ENCODE peak calls at places on chromosome 16, in four cellular contexts. One of them, this sample, is unnamed.

GRCh38 chr16:53773150-53773846 is 69.3 kb downstream of the FTO start:
- DNase-seq in tibial artery: no peak
- DNase-seq in RWPE2: no peak
- DNase-seq in AG10803: peak; percentile 83
- DNase-seq in this sample: peak; percentile 89

GRCh38 chr16:59205403-59205802 is 471.3 kb upstream of the GOT2 start:
- DNase-seq in tibial artery: no peak
- DNase-seq in RWPE2: no peak
- DNase-seq in AG10803: no peak
- DNase-seq in this sample: no peak

GRCh38 chr16:66359811-66360608 is 6.5 kb upstream of the CDH5 start:
- DNase-seq in tibial artery: no peak
- DNase-seq in RWPE2: no peak
- DNase-seq in AG10803: peak; percentile 25
- DNase-seq in this sample: no peak

GRCh38 chr16:73064227-73064995 is 16.5 kb upstream of the ZFHX3 start:
- DNase-seq in tibial artery: peak; percentile 78
- DNase-seq in RWPE2: no peak
- DNase-seq in AG10803: peak; percentile 71
- DNase-seq in this sample: peak; percentile 55

GRCh38 chr16:24685539-24686432 is 43.7 kb upstream of the TNRC6A start:
- DNase-seq in tibial artery: peak; percentile 81
- DNase-seq in RWPE2: peak; percentile 76
- DNase-seq in AG10803: peak; percentile 83
- DNase-seq in this sample: peak; percentile 86

GRCh38 chr16:57503366-57503765 is 17.1 kb upstream of the DOK4 start:
- DNase-seq in tibial artery: no peak
- DNase-seq in RWPE2: no peak
- DNase-seq in AG10803: no peak
- DNase-seq in this sample: no peak

GRCh38 chr16:82792704-82793103 is 165.9 kb downstream of the CDH13 start:
- DNase-seq in tibial artery: no peak
- DNase-seq in RWPE2: no peak
- DNase-seq in AG10803: no peak
- DNase-seq in this sample: no peak

GRCh38 chr16:88710556-88710955 is 4.3 kb downstream of the CTU2 start:
- DNase-seq in tibial artery: no peak
- DNase-seq in RWPE2: no peak
- DNase-seq in AG10803: no peak
- DNase-seq in this sample: no peak

GRCh38 chr16:46569231-46569735 is 51.9 kb downstream of the SHCBP1 start:
- DNase-seq in tibial artery: no peak
- DNase-seq in RWPE2: no peak
- DNase-seq in AG10803: no peak
- DNase-seq in this sample: no peak

GRCh38 chr16:3762080-3762750 is 44.9 kb upstream of the TRAP1 start:
- DNase-seq in tibial artery: peak; percentile 51
- DNase-seq in RWPE2: no peak
- DNase-seq in AG10803: no peak
- DNase-seq in this sample: no peak

GRCh38 chr16:72482695-72483094 is 310.7 kb upstream of the PMFBP1 start:
- DNase-seq in tibial artery: no peak
- DNase-seq in RWPE2: no peak
- DNase-seq in AG10803: no peak
- DNase-seq in this sample: peak; percentile 13

GRCh38 chr16:68756250-68757051 is 19.4 kb downstream of the CDH1 start:
- DNase-seq in tibial artery: no peak
- DNase-seq in RWPE2: peak; percentile 99
- DNase-seq in AG10803: no peak
- DNase-seq in this sample: peak; percentile 17

GRCh38 chr16:19710191-19710908 is 7.7 kb downstream of the KNOP1 start:
- DNase-seq in tibial artery: no peak
- DNase-seq in RWPE2: no peak
- DNase-seq in AG10803: no peak
- DNase-seq in this sample: no peak

GRCh38 chr16:75593825-75594820 is 27.9 kb downstream of the GABARAPL2 start:
- DNase-seq in tibial artery: peak; percentile 39
- DNase-seq in RWPE2: no peak
- DNase-seq in AG10803: peak; percentile 84
- DNase-seq in this sample: peak; percentile 22

GRCh38 chr16:55042556-55043432 is 112.1 kb downstream of the IRX5 start:
- DNase-seq in tibial artery: peak; percentile 58
- DNase-seq in RWPE2: no peak
- DNase-seq in AG10803: no peak
- DNase-seq in this sample: no peak

GRCh38 chr16:82748026-82748425 is 121.3 kb downstream of the CDH13 start:
- DNase-seq in tibial artery: peak; percentile 75
- DNase-seq in RWPE2: no peak
- DNase-seq in AG10803: peak; percentile 79
- DNase-seq in this sample: peak; percentile 79

GRCh38 chr16:27799866-27800265 is 249.9 kb downstream of the KATNIP start:
- DNase-seq in tibial artery: no peak
- DNase-seq in RWPE2: no peak
- DNase-seq in AG10803: no peak
- DNase-seq in this sample: no peak

GRCh38 chr16:64627288-64627687 is 494.6 kb downstream of the CDH11 start:
- DNase-seq in tibial artery: no peak
- DNase-seq in RWPE2: no peak
- DNase-seq in AG10803: no peak
- DNase-seq in this sample: no peak

GRCh38 chr16:11360581-11360980 is 15.3 kb downstream of the RMI2 start:
- DNase-seq in tibial artery: no peak
- DNase-seq in RWPE2: no peak
- DNase-seq in AG10803: peak; percentile 64
- DNase-seq in this sample: no peak

GRCh38 chr16:11367483-11367906 is 22.2 kb downstream of the RMI2 start:
- DNase-seq in tibial artery: no peak
- DNase-seq in RWPE2: no peak
- DNase-seq in AG10803: no peak
- DNase-seq in this sample: peak; percentile 55

GRCh38 chr16:11361043-11361442 is 15.8 kb downstream of the RMI2 start:
- DNase-seq in tibial artery: no peak
- DNase-seq in RWPE2: no peak
- DNase-seq in AG10803: peak; percentile 71
- DNase-seq in this sample: no peak

GRCh38 chr16:11361751-11362742 is 16.8 kb downstream of the RMI2 start:
- DNase-seq in tibial artery: no peak
- DNase-seq in RWPE2: no peak
- DNase-seq in AG10803: no peak
- DNase-seq in this sample: no peak

DNA sequence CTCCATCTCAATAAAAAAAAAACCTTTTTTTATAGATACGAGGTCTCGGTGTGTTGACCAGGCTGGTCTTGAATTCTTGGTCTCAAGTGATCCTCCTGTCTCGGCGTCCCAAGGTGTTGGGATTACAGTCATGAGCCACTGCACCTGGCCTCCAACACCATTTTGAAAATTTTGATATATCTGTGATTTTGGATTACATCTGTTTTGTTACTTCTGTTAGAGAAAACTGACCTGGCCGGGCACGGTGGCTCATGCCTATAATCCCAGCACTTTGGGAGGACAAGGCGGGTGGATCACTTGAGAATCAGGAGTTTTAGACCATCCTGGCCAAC is 18.6 kb downstream of the RMI2 start:
- DNase-seq in tibial artery: no peak
- DNase-seq in RWPE2: no peak
- DNase-seq in AG10803: no peak
- DNase-seq in this sample: no peak
- H3K4me3 ChIP-seq in tibial artery: no peak overlapping the region
- H3K4me3 ChIP-seq in RWPE2: no peak overlapping the region
- H3K4me3 ChIP-seq in AG10803: no peak overlapping the region
- H3K4me3 ChIP-seq in this sample: no peak overlapping the region

DNA sequence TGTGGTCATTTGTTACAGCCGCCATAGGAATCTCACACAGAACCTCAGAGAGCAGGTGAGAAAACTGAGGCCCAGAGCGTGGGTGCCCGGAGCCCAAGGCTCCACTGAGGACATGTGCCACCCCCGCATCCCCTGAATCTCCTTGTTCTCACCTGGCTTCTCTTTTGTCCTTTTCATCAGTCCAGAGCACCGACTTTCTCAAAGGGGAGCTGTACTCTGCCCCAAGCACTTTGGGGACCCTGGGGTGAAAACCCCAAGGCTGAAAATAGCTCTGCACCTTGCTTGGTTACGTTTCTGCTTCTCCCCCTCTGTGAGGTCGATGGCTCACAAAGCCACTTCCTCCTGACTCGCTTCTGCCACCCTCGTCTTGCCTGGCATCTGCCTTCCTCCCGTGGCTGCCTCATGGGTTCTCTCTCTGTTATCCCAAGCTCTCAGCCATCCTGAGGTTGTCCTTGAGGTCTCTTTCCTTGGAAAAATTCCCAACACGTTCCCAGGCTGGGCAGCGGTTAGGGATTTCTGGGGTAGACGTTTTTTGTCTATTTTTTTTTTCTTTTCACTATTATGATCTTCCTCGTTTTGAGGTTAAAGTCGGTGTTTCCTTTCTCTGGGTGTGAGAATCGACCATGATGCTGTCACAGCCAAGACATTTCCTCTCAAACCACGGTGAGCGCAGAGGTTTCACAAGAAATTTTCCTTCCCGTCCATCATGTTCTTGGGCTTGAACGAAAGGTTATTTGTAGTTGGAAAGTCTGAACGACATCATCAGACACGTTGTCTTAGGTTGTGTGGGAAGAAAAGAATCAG is 37.2 kb downstream of the IRF8 start:
- DNase-seq in tibial artery: no peak
- DNase-seq in RWPE2: no peak
- DNase-seq in AG10803: no peak
- DNase-seq in this sample: no peak
- H3K4me3 ChIP-seq in tibial artery: no peak overlapping the region
- H3K4me3 ChIP-seq in RWPE2: no peak overlapping the region
- H3K4me3 ChIP-seq in AG10803: no peak overlapping the region
- H3K4me3 ChIP-seq in this sample: no peak overlapping the region

GRCh38 chr16:30523768-30524574 is 2.4 kb downstream of the ZNF768 start:
- DNase-seq in tibial artery: no peak
- DNase-seq in RWPE2: no peak
- DNase-seq in AG10803: no peak
- DNase-seq in this sample: no peak

GRCh38 chr16:30526137-30526822 is at the start of gene ZNF768:
- DNase-seq in tibial artery: no peak
- DNase-seq in RWPE2: no peak
- DNase-seq in AG10803: no peak
- DNase-seq in this sample: peak; percentile 46

GRCh38 chr16:30526823-30527634 is 663 bp upstream of the ZNF768 start:
- DNase-seq in tibial artery: peak; percentile 99
- DNase-seq in RWPE2: peak; percentile 98
- DNase-seq in AG10803: peak; percentile 96
- DNase-seq in this sample: peak; percentile 97

GRCh38 chr16:30525844-30526136 is 576 bp downstream of the ZNF768 start:
- DNase-seq in tibial artery: no peak
- DNase-seq in RWPE2: no peak
- DNase-seq in AG10803: peak; percentile 13
- DNase-seq in this sample: peak; percentile 32

GRCh38 chr16:30524575-30525571 is 1.5 kb downstream of the ZNF768 start:
- DNase-seq in tibial artery: no peak
- DNase-seq in RWPE2: no peak
- DNase-seq in AG10803: no peak
- DNase-seq in this sample: no peak
- H3K4me3 ChIP-seq in tibial artery: no peak overlapping the region
- H3K4me3 ChIP-seq in RWPE2: no peak overlapping the region
- H3K4me3 ChIP-seq in AG10803: no peak overlapping the region
- H3K4me3 ChIP-seq in this sample: no peak overlapping the region

GRCh38 chr16:14014284-14014625 is 56.9 kb upstream of the MRTFB start:
- DNase-seq in tibial artery: no peak
- DNase-seq in RWPE2: no peak
- DNase-seq in AG10803: no peak
- DNase-seq in this sample: no peak
- H3K4me3 ChIP-seq in tibial artery: no peak overlapping the region
- H3K4me3 ChIP-seq in RWPE2: no peak overlapping the region
- H3K4me3 ChIP-seq in AG10803: no peak overlapping the region
- H3K4me3 ChIP-seq in this sample: no peak overlapping the region

DNA sequence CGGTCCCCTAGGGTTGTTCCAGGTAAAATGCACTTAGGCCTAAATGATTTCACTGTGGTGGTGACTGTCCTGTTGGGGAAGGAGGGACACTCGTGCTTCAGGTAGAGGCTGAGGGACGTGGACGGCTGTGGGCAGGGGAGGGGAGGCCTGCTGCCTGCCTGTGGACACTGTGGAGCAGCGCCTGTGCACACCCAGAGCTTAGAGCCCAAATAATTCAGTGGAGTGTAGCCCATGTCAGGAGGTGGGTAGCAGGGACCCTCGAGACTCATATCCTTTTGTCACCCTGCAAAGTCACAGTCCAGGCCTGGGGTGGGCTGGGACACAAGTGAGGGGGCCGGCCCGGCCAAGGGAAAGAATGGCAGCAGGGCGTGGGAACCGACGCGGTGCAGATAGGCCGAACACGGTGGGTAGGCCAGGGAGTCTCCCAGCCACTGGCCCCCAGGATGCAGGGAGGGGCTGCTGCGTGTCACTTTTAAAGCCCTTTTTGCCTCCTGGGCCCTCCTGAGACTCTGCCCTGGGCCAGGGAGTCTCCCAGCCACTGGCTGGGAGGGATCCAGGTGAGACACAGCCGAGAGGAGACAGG is 733 bp upstream of the NHERF2 start:
- DNase-seq in tibial artery: no peak
- DNase-seq in RWPE2: no peak
- DNase-seq in AG10803: no peak
- DNase-seq in this sample: no peak
- H3K4me3 ChIP-seq in tibial artery: peak overlapping the region; percentile 62
- H3K4me3 ChIP-seq in RWPE2: peak overlapping the region; percentile 62
- H3K4me3 ChIP-seq in AG10803: peak overlapping the region; percentile 55
- H3K4me3 ChIP-seq in this sample: peak overlapping the region; percentile 54

GRCh38 chr16:80802902-80803301 is 1.5 kb downstream of the CDYL2 start:
- DNase-seq in tibial artery: no peak
- DNase-seq in RWPE2: no peak
- DNase-seq in AG10803: no peak
- DNase-seq in this sample: no peak
- H3K4me3 ChIP-seq in tibial artery: no peak overlapping the region
- H3K4me3 ChIP-seq in RWPE2: no peak overlapping the region
- H3K4me3 ChIP-seq in AG10803: peak overlapping the region; percentile 67
- H3K4me3 ChIP-seq in this sample: peak overlapping the region; percentile 75

DNA sequence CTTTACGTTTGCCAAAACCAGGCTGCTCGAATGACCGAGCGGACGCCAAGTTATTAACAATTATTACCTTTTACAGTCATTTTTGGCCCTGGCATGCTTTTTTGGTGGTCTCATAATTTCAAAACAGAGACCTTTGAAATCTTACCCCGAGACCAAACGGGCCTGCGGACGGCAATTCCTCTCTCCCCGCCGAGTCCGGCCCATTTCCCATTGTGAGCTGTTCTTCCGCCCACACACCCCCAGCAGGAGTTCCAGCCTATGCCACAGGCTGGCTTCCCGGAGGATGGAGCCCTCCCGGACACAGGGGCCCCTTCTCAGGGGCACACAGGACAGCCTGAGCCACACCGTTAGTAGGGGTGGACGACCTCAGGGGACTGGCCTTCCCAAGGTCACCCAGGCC is 130.8 kb downstream of the C16orf95 start:
- DNase-seq in tibial artery: no peak
- DNase-seq in RWPE2: no peak
- DNase-seq in AG10803: no peak
- DNase-seq in this sample: no peak
- H3K4me3 ChIP-seq in tibial artery: no peak overlapping the region
- H3K4me3 ChIP-seq in RWPE2: no peak overlapping the region
- H3K4me3 ChIP-seq in AG10803: no peak overlapping the region
- H3K4me3 ChIP-seq in this sample: no peak overlapping the region

DNA sequence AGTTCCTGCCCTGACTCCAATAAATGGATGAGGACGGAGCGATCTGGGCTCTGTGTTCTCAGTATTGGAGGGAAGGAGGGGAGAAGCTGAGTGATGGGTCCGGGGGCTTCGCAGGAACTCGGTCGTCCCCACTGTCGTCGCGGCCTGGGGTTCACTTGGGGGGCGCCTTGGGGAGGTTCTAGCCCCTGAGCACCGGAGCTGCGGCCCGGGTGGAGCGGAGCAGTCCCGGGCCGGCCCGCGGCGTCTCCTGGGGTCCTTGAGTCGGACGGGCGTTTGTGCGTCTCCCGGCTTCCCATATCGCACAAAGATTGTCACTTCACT is 600 bp upstream of the HBM start:
- DNase-seq in tibial artery: no peak
- DNase-seq in RWPE2: no peak
- DNase-seq in AG10803: no peak
- DNase-seq in this sample: no peak
- H3K4me3 ChIP-seq in tibial artery: peak overlapping the region; percentile 7
- H3K4me3 ChIP-seq in RWPE2: no peak overlapping the region
- H3K4me3 ChIP-seq in AG10803: no peak overlapping the region
- H3K4me3 ChIP-seq in this sample: peak overlapping the region; percentile 44